ENCODE peak calls at places on chromosome 4, in six cellular contexts. R is tibial nerve, D is IMR-90, O is thyroid gland, G is uterus, C is suprapubic skin. I is an unnamed sample.

GRCh38 chr4:132195181-132195580 is 953.9 kb upstream of the PCDH10 start:
- DNase-seq in R (no peak), O (no peak), D (peak; percentile 65), G (no peak), C (no peak), I (no peak)

GRCh38 chr4:4327652-4328121 is 37.6 kb downstream of the ZBTB49 start:
- DNase-seq in G (no peak), C (peak; percentile 75), R (no peak), D (no peak), O (no peak), I (no peak)

GRCh38 chr4:56077676-56078075 is 128.9 kb downstream of the CEP135 start:
- DNase-seq in D (no peak), R (no peak), O (no peak), C (no peak), G (no peak), I (no peak)

GRCh38 chr4:28073860-28074555 is 1213.4 kb downstream of the STIM2 start:
- DNase-seq in D (no peak), R (no peak), O (no peak), C (no peak), G (no peak), I (no peak)

GRCh38 chr4:159765402-159765801 is 662.5 kb downstream of the RAPGEF2 start:
- DNase-seq in R (no peak), O (no peak), D (no peak), G (no peak), C (no peak), I (no peak)

GRCh38 chr4:77187231-77187630 is 30.2 kb downstream of the CCNG2 start:
- DNase-seq in D (no peak), R (no peak), C (no peak), G (no peak), O (no peak), I (no peak)

GRCh38 chr4:41655177-41655576 is 93.3 kb downstream of the PHOX2B start:
- DNase-seq in O (no peak), R (no peak), D (peak; percentile 6), G (no peak), C (no peak), I (no peak)

GRCh38 chr4:185004562-185005208 is 13.6 kb upstream of the HELT start:
- DNase-seq in O (peak; percentile 95), D (no peak), C (no peak), G (no peak), R (no peak), I (no peak)

GRCh38 chr4:98939892-98940298 is 11.0 kb upstream of the EIF4E start:
- DNase-seq in G (no peak), R (no peak), O (no peak), C (no peak), D (peak; percentile 80), I (no peak)

GRCh38 chr4:77817304-77818076 is 1.7 kb downstream of the CNOT6L start:
- DNase-seq in O (no peak), G (no peak), R (no peak), D (no peak), C (no peak), I (no peak)

GRCh38 chr4:110042540-110043517 is 130.1 kb downstream of the EGF start:
- DNase-seq in C (no peak), D (no peak), O (no peak), R (no peak), G (no peak), I (no peak)

GRCh38 chr4:158673633-158674032 is 1.5 kb downstream of the ETFDH start:
- DNase-seq in G (no peak), R (no peak), C (no peak), O (no peak), D (no peak), I (no peak)

GRCh38 chr4:182189107-182189878 is 53.9 kb upstream of the TENM3 start:
- DNase-seq in G (no peak), O (no peak), R (no peak), D (peak; percentile 94), C (no peak), I (no peak)

GRCh38 chr4:1873291-1873690 is 2.1 kb downstream of the NSD2 start:
- DNase-seq in G (no peak), O (no peak), C (no peak), R (no peak), D (no peak), I (no peak)

DNA sequence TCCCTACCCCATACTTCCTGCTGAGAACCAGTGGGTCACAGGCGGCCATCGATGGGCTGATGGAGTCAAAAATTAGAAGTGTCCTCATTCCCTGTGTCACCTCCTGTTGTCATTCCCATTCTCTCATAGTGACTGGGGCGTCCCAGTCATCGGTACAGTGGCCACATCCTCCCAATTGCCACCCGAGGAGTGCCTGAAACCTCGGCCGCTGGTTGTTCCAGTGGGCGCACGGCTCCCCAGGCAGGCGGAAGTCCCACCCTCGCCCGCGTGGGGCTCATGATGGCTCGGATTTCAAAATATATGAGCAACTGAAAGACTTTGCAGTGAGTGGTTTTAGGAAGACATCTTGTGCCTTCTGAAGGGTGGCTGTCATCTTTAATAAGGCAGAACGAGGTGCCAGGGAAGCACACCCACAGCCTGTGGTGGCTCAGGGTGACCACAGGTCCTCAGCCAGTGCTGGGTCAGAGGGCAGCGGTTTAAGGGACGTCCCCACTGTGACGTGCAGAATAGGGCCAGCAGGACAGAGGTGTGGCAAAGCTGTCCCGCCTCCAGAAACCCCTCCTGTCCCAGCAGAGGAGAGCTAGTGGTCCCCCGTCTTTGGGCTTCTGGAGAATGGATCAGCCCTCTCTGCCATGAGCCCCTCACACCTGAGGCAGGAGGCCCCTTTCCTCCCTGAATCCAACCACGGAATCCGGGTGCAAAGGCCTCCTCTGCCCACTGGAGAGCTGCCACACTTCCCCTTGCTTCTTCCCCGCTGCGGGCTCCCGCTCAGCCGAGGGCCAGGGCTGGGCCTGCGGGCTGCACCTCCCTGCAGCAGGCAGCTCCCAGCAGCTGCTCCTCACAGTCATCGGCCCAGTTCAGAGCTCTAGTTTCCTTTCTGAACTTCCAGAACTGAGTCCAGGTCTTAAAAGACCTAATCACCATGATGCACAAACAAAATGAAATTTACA is 90.4 kb downstream of the ABLIM2 start:
- DNase-seq in O (no peak), C (no peak), G (no peak), D (no peak), R (no peak), I (no peak)
- TF ChIP-seq POLR2A in O (no peak), C (no peak), G (no peak), D (no peak), R (no peak), I (no peak)

DNA sequence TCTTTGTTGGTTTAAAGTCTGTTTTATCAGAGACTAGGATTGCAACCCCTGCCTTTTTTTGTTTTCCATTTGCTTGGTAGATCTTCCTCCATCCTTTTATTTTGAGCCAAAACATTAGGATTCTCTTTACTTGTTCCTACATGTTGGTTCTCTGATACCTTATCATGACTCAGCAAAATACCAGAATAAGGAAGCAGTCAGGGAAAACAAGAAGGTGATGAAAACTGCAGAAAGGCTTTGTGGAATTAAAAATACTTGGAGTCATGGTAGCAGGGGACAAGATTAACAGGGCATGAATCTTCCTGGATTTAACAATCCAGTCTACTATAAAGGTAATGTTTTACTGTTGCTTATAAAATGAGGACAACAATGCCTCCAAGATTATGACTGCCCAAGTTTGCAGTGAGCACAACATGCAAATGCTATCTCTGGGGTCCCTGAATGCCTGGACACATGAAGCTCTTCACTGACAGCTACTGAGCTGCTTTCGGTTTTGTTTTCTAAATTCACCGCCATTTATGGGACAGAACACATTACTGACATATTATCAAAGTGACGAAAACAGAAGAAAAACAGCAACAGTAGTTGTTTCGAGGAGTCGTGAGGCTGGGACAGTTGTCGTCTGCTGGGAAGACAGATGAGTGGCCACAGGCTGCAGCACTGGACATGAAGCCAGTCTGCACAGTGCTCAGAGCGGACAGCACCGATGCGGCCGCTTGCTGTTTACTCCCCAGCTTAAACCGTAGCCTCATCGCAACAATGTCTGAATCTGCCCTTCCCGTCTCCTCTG is 174.5 kb upstream of the DKK2 start:
- DNase-seq in R (no peak), G (no peak), C (no peak), D (peak; percentile 36), O (no peak), I (no peak)
- H3K4me3 ChIP-seq in R (peak overlapping the region; percentile 20), G (no peak overlapping the region), C (peak overlapping the region; percentile 3), D (peak overlapping the region; percentile 90), O (no peak overlapping the region), I (peak overlapping the region; percentile 41)

GRCh38 chr4:53653484-53654053 is 62.3 kb upstream of the LNX1 start:
- DNase-seq in G (no peak), O (peak; percentile 42), C (no peak), R (no peak), D (peak; percentile 5), I (no peak)
- TF ChIP-seq POLR2A in G (no peak), O (no peak), C (no peak), R (no peak), D (no peak), I (no peak)

GRCh38 chr4:87973283-87974169 is 2.0 kb upstream of the SPP1 start:
- DNase-seq in R (no peak), C (no peak), G (peak; percentile 59), O (peak; percentile 45), D (peak; percentile 84), I (no peak)
- H3K4me3 ChIP-seq in R (peak overlapping the region; percentile 16), C (no peak overlapping the region), G (no peak overlapping the region), O (no peak overlapping the region), D (peak overlapping the region; percentile 34), I (no peak overlapping the region)

GRCh38 chr4:145937990-145938611 is 522 bp downstream of the ZNF827 start:
- DNase-seq in D (peak; percentile 27), G (peak; percentile 21), C (no peak), R (no peak), O (peak; percentile 29), I (no peak)
- TF ChIP-seq POLR2A in D (no peak), G (no peak), C (no peak), R (no peak), O (no peak), I (no peak)

I was measured in vagina.